ENCODE peak calls at places on chromosomes 4 and X, in six cellular contexts. M is heart left ventricle, Q is body of pancreas, R is A549, E is transverse colon, X is Peyer's patch. V is an unnamed sample.

GRCh38 chr4:143882892-143883291 is 22.5 kb downstream of the GYPE start:
- DNase-seq in R (no peak), M (no peak), X (no peak), Q (no peak), E (no peak), V (no peak)

GRCh38 chr4:116599859-116600258 is 485.5 kb downstream of the TRAM1L1 start:
- DNase-seq in Q (no peak), R (no peak), E (no peak), X (no peak), M (no peak), V (peak)

GRCh38 chr4:176499518-176499917 is 179.8 kb downstream of the SPCS3 start:
- DNase-seq in R (no peak), M (no peak), Q (no peak), E (no peak), X (no peak), V (no peak)

GRCh38 chr4:74483226-74483911 is 38.4 kb downstream of the AREG start:
- DNase-seq in M (no peak), E (no peak), Q (no peak), R (no peak), X (no peak), V (no peak)

GRCh38 chr4:74378573-74378972 is 13.6 kb downstream of the EREG start:
- DNase-seq in X (no peak), E (no peak), M (no peak), Q (no peak), R (no peak), V (no peak)

GRCh38 chrX:153967536-153968214 is 3.9 kb downstream of the HCFC1 start:
- DNase-seq in R (no peak), M (no peak), E (no peak), Q (no peak), X (peak), V (no peak)

GRCh38 chr4:110514889-110515479 is 39.0 kb downstream of the ENPEP start:
- DNase-seq in M (no peak), E (no peak), X (no peak), Q (no peak), R (no peak), V (no peak)

GRCh38 chrX:123475068-123475724 is 257.7 kb downstream of the THOC2 start:
- DNase-seq in R (no peak), M (no peak), E (no peak), Q (no peak), X (no peak), V (no peak)

GRCh38 chr4:22187203-22187835 is 238.7 kb upstream of the KCNIP4 start:
- DNase-seq in M (no peak), R (no peak), X (no peak), E (no peak), Q (no peak), V (no peak)

GRCh38 chr4:41256131-41256739 is 493 bp upstream of the UCHL1 start:
- DNase-seq in M (no peak), R (peak), X (no peak), Q (no peak), E (no peak), V (no peak)

GRCh38 chrX:85052207-85052606 is 48.5 kb downstream of the APOOL start:
- DNase-seq in R (no peak), E (no peak), Q (no peak), X (no peak), M (no peak), V (no peak)

GRCh38 chr4:2793578-2793919 is 664 bp downstream of the SH3BP2 start:
- DNase-seq in Q (peak), X (no peak), R (no peak), M (peak), E (peak), V (no peak)

GRCh38 chr4:38669233-38669632 is 5.2 kb downstream of the KLF3 start:
- DNase-seq in E (no peak), R (no peak), Q (no peak), M (no peak), X (no peak), V (no peak)

GRCh38 chr4:38665846-38666490 is 2.0 kb downstream of the KLF3 start:
- DNase-seq in M (no peak), E (no peak), R (no peak), X (no peak), Q (no peak), V (no peak)

GRCh38 chr4:38668203-38668602 is 4.2 kb downstream of the KLF3 start:
- DNase-seq in Q (no peak), M (no peak), R (no peak), X (no peak), E (no peak), V (no peak)

GRCh38 chr4:38664704-38665401 is 854 bp downstream of the KLF3 start:
- DNase-seq in Q (peak), X (peak), R (no peak), M (peak), E (peak), V (peak)

GRCh38 chr4:38667005-38667771 is 3.2 kb downstream of the KLF3 start:
- DNase-seq in E (peak), X (peak), R (peak), Q (peak), M (peak), V (peak)
- TF ChIP-seq POLR2A in E (peak), X (peak), R (no peak), Q (peak), M (no peak), V (no peak)

GRCh38 chrX:138150709-138151108 is 560.8 kb downstream of the FGF13 start:
- DNase-seq in E (no peak), X (no peak), R (no peak), Q (no peak), M (no peak), V (no peak)
- TF ChIP-seq CTCF in E (no peak), X (no peak), R (no peak), Q (no peak), M (no peak), V (no peak)

GRCh38 chrX:130793966-130794365 is 109.0 kb downstream of the ENOX2 start:
- DNase-seq in E (no peak), X (no peak), Q (peak), R (no peak), M (no peak), V (no peak)
- TF ChIP-seq POLR2A in E (no peak), X (no peak), Q (no peak), R (no peak), M (no peak), V (no peak)

GRCh38 chrX:147573266-147573665 is 338.5 kb upstream of the FMR1 start:
- DNase-seq in Q (no peak), X (no peak), E (no peak), R (no peak), M (no peak), V (no peak)

GRCh38 chrX:147565239-147565638 is 346.5 kb upstream of the FMR1 start:
- DNase-seq in E (no peak), M (no peak), R (no peak), X (no peak), Q (no peak), V (no peak)

DNA sequence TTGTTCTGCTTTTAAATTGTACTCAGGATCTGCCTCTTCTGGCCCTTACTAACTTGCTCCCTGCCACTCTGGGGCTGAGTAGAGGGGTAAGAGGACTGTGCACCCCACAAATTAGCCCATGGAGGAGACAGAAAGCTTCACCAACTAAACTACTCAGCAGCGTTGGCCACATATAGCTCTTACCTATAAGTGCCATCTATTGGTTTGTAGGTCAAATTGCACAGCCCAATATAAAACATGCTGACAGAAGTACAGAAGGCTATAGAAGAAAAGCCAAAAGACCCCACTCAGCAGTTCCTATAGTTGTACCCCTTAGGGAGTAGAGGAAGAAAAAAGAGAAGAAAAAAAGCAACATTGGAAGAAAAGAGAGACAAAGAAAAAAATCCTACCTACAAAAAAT is 341.2 kb upstream of the FMR1 start:
- DNase-seq in R (no peak), Q (no peak), X (no peak), M (no peak), E (no peak), V (no peak)
- TF ChIP-seq CTCF in R (no peak), Q (no peak), X (no peak), M (no peak), E (no peak), V (no peak)

DNA sequence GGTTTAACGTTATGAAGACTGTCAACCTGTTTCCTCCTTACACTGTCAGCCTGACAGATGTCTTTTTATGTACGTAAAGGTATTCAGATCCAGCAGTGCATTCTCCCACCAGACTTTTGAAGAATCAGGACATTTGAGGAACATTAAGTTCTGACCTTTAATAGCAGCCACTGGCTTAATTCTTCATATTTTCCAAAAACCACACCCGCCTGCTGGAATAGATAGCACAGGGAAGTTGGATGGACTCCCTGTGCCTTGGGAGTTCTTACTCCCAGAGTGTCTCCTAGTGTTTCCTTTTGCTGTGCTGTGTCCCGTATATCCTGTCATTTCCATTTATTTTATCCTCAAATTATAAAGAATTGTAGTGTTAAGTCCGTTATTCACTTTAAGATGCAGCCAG is 94.5 kb downstream of the AFF1 start:
- DNase-seq in X (no peak), M (peak), E (no peak), Q (peak), R (no peak), V (peak)
- TF ChIP-seq POLR2A in X (no peak), M (no peak), E (no peak), Q (no peak), R (no peak), V (no peak)